ENCODE peak calls at places on chromosomes 12 and 14, in six cellular contexts. G is WERI-Rb-1; K is body of pancreas; U is lower lobe of right lung; C is CD8-positive, alpha-beta T cell; E is type B pancreatic cell. Z is an unnamed sample.
A peak's percentile ranks its signal among the peaks of the same experiment; 100 is the strongest.

GRCh38 chr12:131803995-131804521 is 24.1 kb upstream of the MMP17 start:
- DNase-seq in G (no peak), K (no peak), U (no peak), C (no peak), E (no peak), Z (no peak)

GRCh38 chr12:119621878-119622277 is 28.3 kb downstream of the TMEM233 start:
- DNase-seq in G (no peak), K (no peak), U (no peak), C (no peak), E (no peak), Z (no peak)

GRCh38 chr12:109444263-109444662 is 32.8 kb downstream of the KCTD10 start:
- DNase-seq in G (no peak), K (no peak), U (no peak), C (no peak), E (no peak), Z (no peak)

GRCh38 chr12:126248871-126249403 is 1183.7 kb downstream of the AACS start:
- DNase-seq in G (no peak), K (no peak), U (no peak), C (no peak), E (no peak), Z (no peak)

GRCh38 chr12:50322196-50322595 is 38.9 kb upstream of the LIMA1 start:
- DNase-seq in G (no peak), K (no peak), U (no peak), C (no peak), E (no peak), Z (no peak)

GRCh38 chr12:67592228-67593011 is 56.1 kb upstream of the DYRK2 start:
- DNase-seq in G (no peak), K (no peak), U (no peak), C (no peak), E (no peak), Z (no peak)

GRCh38 chr12:53586745-53587144 is 39.4 kb downstream of the ATF7 start:
- DNase-seq in G (no peak), K (no peak), U (no peak), C (no peak), E (no peak), Z (no peak)

GRCh38 chr12:113184098-113184899 is 979 bp downstream of the DDX54 start:
- DNase-seq in G (no peak), K (no peak), U (peak; percentile 84), C (no peak), E (no peak), Z (no peak)

GRCh38 chr14:84554136-84554535 is 975.8 kb upstream of the FLRT2 start:
- DNase-seq in G (no peak), K (no peak), U (no peak), C (no peak), E (no peak), Z (no peak)

GRCh38 chr12:52534482-52534881 is 14.3 kb upstream of the KRT5 start:
- DNase-seq in G (no peak), K (no peak), U (no peak), C (no peak), E (no peak), Z (no peak)
- TF ChIP-seq CTCF in G (no peak), K (no peak), U (no peak), C (no peak), E (no peak), Z (no peak)

GRCh38 chr12:62848418-62848817 is 86.5 kb downstream of the PPM1H start:
- DNase-seq in G (no peak), K (no peak), U (no peak), C (no peak), E (no peak), Z (no peak)
- TF ChIP-seq CTCF in G (no peak), K (no peak), U (no peak), C (no peak), E (no peak), Z (no peak)

GRCh38 chr12:55972906-55973597 is 826 bp upstream of the RAB5B start:
- DNase-seq in G (no peak), K (no peak), U (no peak), C (no peak), E (no peak), Z (no peak)

GRCh38 chr12:55972045-55972843 is 1.6 kb upstream of the RAB5B start:
- DNase-seq in G (no peak), K (no peak), U (no peak), C (no peak), E (no peak), Z (no peak)

GRCh38 chr12:55974308-55974724 is 438 bp downstream of the RAB5B start:
- DNase-seq in G (peak; percentile 60), K (peak; percentile 69), U (peak; percentile 78), C (peak; percentile 7), E (peak; percentile 75), Z (peak; percentile 62)

GRCh38 chr12:55970775-55971174 is 3.1 kb upstream of the RAB5B start:
- DNase-seq in G (no peak), K (no peak), U (no peak), C (no peak), E (no peak), Z (no peak)

DNA sequence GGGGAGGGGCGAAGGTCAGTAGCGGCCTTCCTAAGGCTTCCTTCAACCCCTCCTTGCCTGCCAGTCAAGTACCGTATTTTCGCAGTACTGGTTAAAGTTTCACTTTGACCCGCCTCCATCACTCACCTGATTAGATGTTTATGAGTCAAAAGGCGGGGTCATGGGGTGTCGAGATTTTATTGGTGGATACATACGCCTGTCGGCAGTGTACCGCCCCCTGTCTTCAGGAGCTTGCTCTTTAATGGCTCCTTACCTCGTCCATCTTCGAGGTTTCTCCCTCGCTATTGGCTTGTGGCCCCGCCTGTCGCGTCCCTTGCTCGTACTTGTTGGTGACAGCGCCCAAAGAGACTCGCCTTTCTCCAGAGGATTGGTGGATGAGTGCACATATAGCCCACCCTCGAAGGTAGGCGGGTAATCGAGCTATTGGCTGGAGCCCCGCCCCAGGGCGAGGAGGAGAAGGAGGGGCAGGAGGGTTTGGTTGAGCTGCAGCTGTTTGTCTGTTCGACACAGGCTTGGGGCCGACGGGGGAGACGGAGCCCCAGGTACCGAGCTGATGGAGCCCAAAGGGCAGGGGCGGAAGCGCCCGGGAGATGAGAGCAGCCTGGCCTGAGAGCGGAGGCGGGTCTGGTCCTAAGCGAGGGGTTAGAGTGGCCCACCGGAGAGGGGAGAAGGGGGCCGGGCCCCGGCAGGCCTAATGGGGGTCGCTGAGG is at the start of gene RAB5B:
- DNase-seq in G (peak; percentile 99), K (peak; percentile 99), U (peak; percentile 99), C (peak; percentile 95), E (peak; percentile 97), Z (peak; percentile 95)
- TF ChIP-seq CTCF in G (no peak), K (no peak), U (no peak), C (no peak), E (no peak), Z (peak; percentile 78)

DNA sequence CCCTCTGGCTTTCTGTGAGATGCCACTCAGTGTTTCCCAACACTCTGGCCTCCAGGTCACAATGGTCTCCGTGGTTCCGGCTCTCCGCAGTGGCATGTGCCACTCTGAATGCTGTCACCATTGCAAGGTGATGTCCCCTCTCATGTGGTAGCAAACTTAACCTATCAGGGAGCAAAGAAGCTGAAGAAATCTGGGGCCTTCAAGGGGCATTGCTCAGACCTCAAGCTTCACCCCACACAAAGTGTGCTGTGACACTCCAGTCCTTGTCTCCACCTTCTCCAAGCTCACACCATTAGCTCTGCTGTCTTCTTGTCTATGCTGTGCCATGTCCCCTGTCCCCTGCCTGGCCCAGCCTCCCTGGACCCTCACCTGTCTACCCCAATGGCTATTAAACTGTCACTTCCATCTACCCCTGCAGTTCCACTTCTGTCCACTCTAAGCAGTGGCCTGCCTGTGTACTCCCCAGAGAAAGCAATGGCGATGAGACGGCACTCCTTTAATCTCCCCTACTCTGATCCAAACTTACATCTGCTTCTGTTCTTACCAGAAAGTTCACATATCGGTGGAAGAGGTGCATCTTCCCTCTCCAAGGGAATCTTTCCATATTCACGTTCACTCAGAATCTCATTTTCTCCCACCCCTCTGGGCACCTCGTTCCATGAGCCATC is 93.7 kb downstream of the DHRS2 start:
- DNase-seq in G (peak; percentile 21), K (no peak), U (no peak), C (no peak), E (no peak), Z (no peak)
- TF ChIP-seq CTCF in G (peak; percentile 37), K (no peak), U (no peak), C (no peak), E (peak; percentile 29), Z (no peak)

GRCh38 chr14:22887990-22888378 is 5.0 kb downstream of the REM2 start:
- DNase-seq in G (no peak), K (no peak), U (no peak), C (no peak), E (no peak), Z (peak; percentile 82)

GRCh38 chr14:22884721-22885523 is 1.9 kb downstream of the REM2 start:
- DNase-seq in G (no peak), K (no peak), U (no peak), C (no peak), E (no peak), Z (no peak)

GRCh38 chr14:22887260-22887989 is 4.4 kb downstream of the REM2 start:
- DNase-seq in G (no peak), K (peak; percentile 80), U (no peak), C (no peak), E (no peak), Z (peak; percentile 67)

GRCh38 chr14:22885975-22886374 is 3.0 kb downstream of the REM2 start:
- DNase-seq in G (no peak), K (no peak), U (no peak), C (no peak), E (no peak), Z (no peak)

DNA sequence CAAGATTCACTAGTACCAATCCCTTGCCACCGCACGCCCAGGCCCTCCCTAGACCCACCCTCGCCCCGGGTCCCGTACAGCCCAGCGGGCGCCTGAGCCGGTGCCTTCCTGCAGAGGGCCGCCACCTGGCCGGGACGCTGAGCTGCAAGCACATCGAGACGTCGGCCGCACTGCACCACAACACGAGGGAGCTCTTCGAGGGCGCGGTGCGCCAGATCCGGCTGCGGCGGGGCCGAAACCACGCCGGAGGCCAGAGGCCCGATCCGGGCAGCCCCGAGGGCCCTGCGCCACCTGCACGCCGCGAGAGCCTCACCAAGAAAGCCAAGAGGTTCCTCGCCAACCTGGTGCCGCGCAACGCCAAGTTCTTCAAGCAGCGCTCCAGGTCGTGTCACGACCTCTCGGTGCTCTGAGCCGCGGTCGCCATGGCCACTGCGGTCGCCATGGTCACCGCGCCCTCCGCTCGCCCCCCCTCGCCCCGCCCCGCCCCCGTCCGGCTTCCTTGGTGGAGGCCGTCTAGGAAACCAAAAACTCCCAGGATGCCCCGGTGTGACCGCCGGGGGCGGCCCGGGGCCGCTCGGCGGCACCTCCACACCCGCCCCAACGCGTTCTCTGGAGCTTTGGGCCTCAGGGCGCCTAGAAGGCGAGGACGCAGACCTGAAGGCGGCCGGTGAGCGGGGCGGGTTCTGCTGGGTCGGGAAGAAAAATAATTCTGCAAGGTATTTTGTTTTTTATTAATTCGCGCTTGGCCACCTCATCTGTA is 3.7 kb downstream of the REM2 start:
- DNase-seq in G (no peak), K (peak; percentile 86), U (peak; percentile 87), C (peak; percentile 70), E (peak; percentile 79), Z (peak; percentile 84)
- TF ChIP-seq CTCF in G (no peak), K (no peak), U (no peak), C (no peak), E (peak; percentile 41), Z (no peak)

GRCh38 chr12:95721320-95721719 is 69.2 kb downstream of the NTN4 start:
- DNase-seq in G (no peak), K (no peak), U (no peak), C (no peak), E (no peak), Z (no peak)
- TF ChIP-seq CTCF in G (no peak), K (no peak), U (no peak), C (no peak), E (no peak), Z (no peak)